ENCODE peak calls at places on chromosomes 6 and 20, in nine cellular contexts. One of them, this sample, is unnamed.

GRCh38 chr6:18601515-18602035 is 214.4 kb downstream of the RNF144B start:
- DNase-seq in NAMALWA: no peak
- DNase-seq in AG20443: no peak
- DNase-seq in posterior cingulate gyrus: peak
- DNase-seq in NCI-H774: no peak
- DNase-seq in H4: no peak
- DNase-seq in activated T-helper 2 cell treated with anti-CD3 and anti-CD28 coated beads, Interferon-gamma antibody, Interleukin-2, Interleukin-4, amounts not matched to agents 10 μg/mL and 5 μg/mL and 100 μg/mL, durations not matched to agents 14 hours and 24 hours and 36 hours: no peak
- DNase-seq in AML-193: no peak
- DNase-seq in astrocyte of the spinal cord: no peak
- DNase-seq in this sample: no peak

GRCh38 chr6:40312213-40313015 is 274.8 kb downstream of the LRFN2 start:
- DNase-seq in NAMALWA: no peak
- DNase-seq in AG20443: no peak
- DNase-seq in posterior cingulate gyrus: peak
- DNase-seq in NCI-H774: no peak
- DNase-seq in H4: no peak
- DNase-seq in activated T-helper 2 cell treated with anti-CD3 and anti-CD28 coated beads, Interferon-gamma antibody, Interleukin-2, Interleukin-4, amounts not matched to agents 10 μg/mL and 5 μg/mL and 100 μg/mL, durations not matched to agents 14 hours and 24 hours and 36 hours: no peak
- DNase-seq in AML-193: no peak
- DNase-seq in astrocyte of the spinal cord: no peak
- DNase-seq in this sample: no peak

GRCh38 chr20:50487397-50487796 is 22.8 kb upstream of the PTPN1 start:
- DNase-seq in NAMALWA: no peak
- DNase-seq in AG20443: no peak
- DNase-seq in posterior cingulate gyrus: no peak
- DNase-seq in NCI-H774: no peak
- DNase-seq in H4: no peak
- DNase-seq in activated T-helper 2 cell treated with anti-CD3 and anti-CD28 coated beads, Interferon-gamma antibody, Interleukin-2, Interleukin-4, amounts not matched to agents 10 μg/mL and 5 μg/mL and 100 μg/mL, durations not matched to agents 14 hours and 24 hours and 36 hours: peak
- DNase-seq in AML-193: no peak
- DNase-seq in astrocyte of the spinal cord: no peak
- DNase-seq in this sample: no peak

GRCh38 chr20:62376112-62377063 is 9.3 kb upstream of the LAMA5 start:
- DNase-seq in NAMALWA: no peak
- DNase-seq in AG20443: peak
- DNase-seq in posterior cingulate gyrus: no peak
- DNase-seq in NCI-H774: no peak
- DNase-seq in H4: no peak
- DNase-seq in activated T-helper 2 cell treated with anti-CD3 and anti-CD28 coated beads, Interferon-gamma antibody, Interleukin-2, Interleukin-4, amounts not matched to agents 10 μg/mL and 5 μg/mL and 100 μg/mL, durations not matched to agents 14 hours and 24 hours and 36 hours: no peak
- DNase-seq in AML-193: no peak
- DNase-seq in astrocyte of the spinal cord: no peak
- DNase-seq in this sample: no peak

GRCh38 chr6:26414281-26414680 is 12.2 kb downstream of the BTN3A1 start:
- DNase-seq in NAMALWA: peak
- DNase-seq in AG20443: no peak
- DNase-seq in posterior cingulate gyrus: no peak
- DNase-seq in NCI-H774: no peak
- DNase-seq in H4: no peak
- DNase-seq in activated T-helper 2 cell treated with anti-CD3 and anti-CD28 coated beads, Interferon-gamma antibody, Interleukin-2, Interleukin-4, amounts not matched to agents 10 μg/mL and 5 μg/mL and 100 μg/mL, durations not matched to agents 14 hours and 24 hours and 36 hours: no peak
- DNase-seq in AML-193: no peak
- DNase-seq in astrocyte of the spinal cord: no peak
- DNase-seq in this sample: no peak

GRCh38 chr6:140979642-140980091 is 1153.1 kb upstream of the GJE1 start:
- DNase-seq in NAMALWA: no peak
- DNase-seq in AG20443: peak
- DNase-seq in posterior cingulate gyrus: peak
- DNase-seq in NCI-H774: no peak
- DNase-seq in H4: no peak
- DNase-seq in activated T-helper 2 cell treated with anti-CD3 and anti-CD28 coated beads, Interferon-gamma antibody, Interleukin-2, Interleukin-4, amounts not matched to agents 10 μg/mL and 5 μg/mL and 100 μg/mL, durations not matched to agents 14 hours and 24 hours and 36 hours: no peak
- DNase-seq in AML-193: no peak
- DNase-seq in astrocyte of the spinal cord: peak
- DNase-seq in this sample: peak

GRCh38 chr6:111487656-111488055 is 4.6 kb upstream of the REV3L start:
- DNase-seq in NAMALWA: peak
- DNase-seq in AG20443: peak
- DNase-seq in posterior cingulate gyrus: no peak
- DNase-seq in NCI-H774: no peak
- DNase-seq in H4: no peak
- DNase-seq in activated T-helper 2 cell treated with anti-CD3 and anti-CD28 coated beads, Interferon-gamma antibody, Interleukin-2, Interleukin-4, amounts not matched to agents 10 μg/mL and 5 μg/mL and 100 μg/mL, durations not matched to agents 14 hours and 24 hours and 36 hours: no peak
- DNase-seq in AML-193: peak
- DNase-seq in astrocyte of the spinal cord: peak
- DNase-seq in this sample: no peak

GRCh38 chr6:41302638-41303037 is 16.2 kb upstream of the TREM1 start:
- DNase-seq in NAMALWA: peak
- DNase-seq in AG20443: no peak
- DNase-seq in posterior cingulate gyrus: no peak
- DNase-seq in NCI-H774: no peak
- DNase-seq in H4: no peak
- DNase-seq in activated T-helper 2 cell treated with anti-CD3 and anti-CD28 coated beads, Interferon-gamma antibody, Interleukin-2, Interleukin-4, amounts not matched to agents 10 μg/mL and 5 μg/mL and 100 μg/mL, durations not matched to agents 14 hours and 24 hours and 36 hours: no peak
- DNase-seq in AML-193: peak
- DNase-seq in astrocyte of the spinal cord: no peak
- DNase-seq in this sample: no peak

GRCh38 chr20:51366155-51366886 is 176.2 kb downstream of the NFATC2 start:
- DNase-seq in NAMALWA: no peak
- DNase-seq in AG20443: peak
- DNase-seq in posterior cingulate gyrus: no peak
- DNase-seq in NCI-H774: no peak
- DNase-seq in H4: peak
- DNase-seq in activated T-helper 2 cell treated with anti-CD3 and anti-CD28 coated beads, Interferon-gamma antibody, Interleukin-2, Interleukin-4, amounts not matched to agents 10 μg/mL and 5 μg/mL and 100 μg/mL, durations not matched to agents 14 hours and 24 hours and 36 hours: no peak
- DNase-seq in AML-193: no peak
- DNase-seq in astrocyte of the spinal cord: peak
- DNase-seq in this sample: peak

GRCh38 chr20:43492101-43492500 is 15.4 kb upstream of the L3MBTL1 start:
- DNase-seq in NAMALWA: no peak
- DNase-seq in AG20443: no peak
- DNase-seq in posterior cingulate gyrus: no peak
- DNase-seq in NCI-H774: no peak
- DNase-seq in H4: peak
- DNase-seq in activated T-helper 2 cell treated with anti-CD3 and anti-CD28 coated beads, Interferon-gamma antibody, Interleukin-2, Interleukin-4, amounts not matched to agents 10 μg/mL and 5 μg/mL and 100 μg/mL, durations not matched to agents 14 hours and 24 hours and 36 hours: no peak
- DNase-seq in AML-193: no peak
- DNase-seq in astrocyte of the spinal cord: no peak
- DNase-seq in this sample: no peak

GRCh38 chr6:57432162-57432561 is 114.7 kb downstream of the PRIM2 start:
- DNase-seq in NAMALWA: no peak
- DNase-seq in AG20443: peak
- DNase-seq in posterior cingulate gyrus: no peak
- DNase-seq in NCI-H774: no peak
- DNase-seq in H4: no peak
- DNase-seq in activated T-helper 2 cell treated with anti-CD3 and anti-CD28 coated beads, Interferon-gamma antibody, Interleukin-2, Interleukin-4, amounts not matched to agents 10 μg/mL and 5 μg/mL and 100 μg/mL, durations not matched to agents 14 hours and 24 hours and 36 hours: no peak
- DNase-seq in AML-193: peak
- DNase-seq in astrocyte of the spinal cord: peak
- DNase-seq in this sample: no peak

GRCh38 chr6:132728616-132729015 is 14.8 kb upstream of the VNN1 start:
- DNase-seq in NAMALWA: peak
- DNase-seq in AG20443: no peak
- DNase-seq in posterior cingulate gyrus: no peak
- DNase-seq in NCI-H774: no peak
- DNase-seq in H4: no peak
- DNase-seq in activated T-helper 2 cell treated with anti-CD3 and anti-CD28 coated beads, Interferon-gamma antibody, Interleukin-2, Interleukin-4, amounts not matched to agents 10 μg/mL and 5 μg/mL and 100 μg/mL, durations not matched to agents 14 hours and 24 hours and 36 hours: no peak
- DNase-seq in AML-193: no peak
- DNase-seq in astrocyte of the spinal cord: no peak
- DNase-seq in this sample: no peak

GRCh38 chr6:52503853-52504777 is 72.7 kb downstream of the TRAM2 start:
- DNase-seq in NAMALWA: no peak
- DNase-seq in AG20443: peak
- DNase-seq in posterior cingulate gyrus: no peak
- DNase-seq in NCI-H774: peak
- DNase-seq in H4: peak
- DNase-seq in activated T-helper 2 cell treated with anti-CD3 and anti-CD28 coated beads, Interferon-gamma antibody, Interleukin-2, Interleukin-4, amounts not matched to agents 10 μg/mL and 5 μg/mL and 100 μg/mL, durations not matched to agents 14 hours and 24 hours and 36 hours: no peak
- DNase-seq in AML-193: no peak
- DNase-seq in astrocyte of the spinal cord: peak
- DNase-seq in this sample: peak

GRCh38 chr6:157681041-157681650 is 141.9 kb upstream of the SNX9 start:
- DNase-seq in NAMALWA: no peak
- DNase-seq in AG20443: no peak
- DNase-seq in posterior cingulate gyrus: no peak
- DNase-seq in NCI-H774: no peak
- DNase-seq in H4: no peak
- DNase-seq in activated T-helper 2 cell treated with anti-CD3 and anti-CD28 coated beads, Interferon-gamma antibody, Interleukin-2, Interleukin-4, amounts not matched to agents 10 μg/mL and 5 μg/mL and 100 μg/mL, durations not matched to agents 14 hours and 24 hours and 36 hours: no peak
- DNase-seq in AML-193: no peak
- DNase-seq in astrocyte of the spinal cord: no peak
- DNase-seq in this sample: no peak

GRCh38 chr20:24672886-24673677 is 203.7 kb downstream of the SYNDIG1 start:
- DNase-seq in NAMALWA: no peak
- DNase-seq in AG20443: peak
- DNase-seq in posterior cingulate gyrus: peak
- DNase-seq in NCI-H774: no peak
- DNase-seq in H4: peak
- DNase-seq in activated T-helper 2 cell treated with anti-CD3 and anti-CD28 coated beads, Interferon-gamma antibody, Interleukin-2, Interleukin-4, amounts not matched to agents 10 μg/mL and 5 μg/mL and 100 μg/mL, durations not matched to agents 14 hours and 24 hours and 36 hours: no peak
- DNase-seq in AML-193: no peak
- DNase-seq in astrocyte of the spinal cord: peak
- DNase-seq in this sample: no peak

GRCh38 chr6:113094781-113095180 is 747.7 kb downstream of the RFPL4B start:
- DNase-seq in NAMALWA: no peak
- DNase-seq in AG20443: no peak
- DNase-seq in posterior cingulate gyrus: no peak
- DNase-seq in NCI-H774: no peak
- DNase-seq in H4: no peak
- DNase-seq in activated T-helper 2 cell treated with anti-CD3 and anti-CD28 coated beads, Interferon-gamma antibody, Interleukin-2, Interleukin-4, amounts not matched to agents 10 μg/mL and 5 μg/mL and 100 μg/mL, durations not matched to agents 14 hours and 24 hours and 36 hours: no peak
- DNase-seq in AML-193: no peak
- DNase-seq in astrocyte of the spinal cord: peak
- DNase-seq in this sample: no peak

GRCh38 chr6:79048611-79049010 is 29.4 kb downstream of the PHIP start:
- DNase-seq in NAMALWA: peak
- DNase-seq in AG20443: peak
- DNase-seq in posterior cingulate gyrus: no peak
- DNase-seq in NCI-H774: no peak
- DNase-seq in H4: peak
- DNase-seq in activated T-helper 2 cell treated with anti-CD3 and anti-CD28 coated beads, Interferon-gamma antibody, Interleukin-2, Interleukin-4, amounts not matched to agents 10 μg/mL and 5 μg/mL and 100 μg/mL, durations not matched to agents 14 hours and 24 hours and 36 hours: no peak
- DNase-seq in AML-193: peak
- DNase-seq in astrocyte of the spinal cord: peak
- DNase-seq in this sample: no peak

GRCh38 chr20:38723069-38723981 is 961 bp upstream of the SLC32A1 start:
- DNase-seq in NAMALWA: no peak
- DNase-seq in AG20443: no peak
- DNase-seq in posterior cingulate gyrus: no peak
- DNase-seq in NCI-H774: no peak
- DNase-seq in H4: peak
- DNase-seq in activated T-helper 2 cell treated with anti-CD3 and anti-CD28 coated beads, Interferon-gamma antibody, Interleukin-2, Interleukin-4, amounts not matched to agents 10 μg/mL and 5 μg/mL and 100 μg/mL, durations not matched to agents 14 hours and 24 hours and 36 hours: no peak
- DNase-seq in AML-193: no peak
- DNase-seq in astrocyte of the spinal cord: no peak
- DNase-seq in this sample: no peak

GRCh38 chr6:8589941-8590676 is 154.8 kb upstream of the SLC35B3 start:
- DNase-seq in NAMALWA: peak
- DNase-seq in AG20443: no peak
- DNase-seq in posterior cingulate gyrus: no peak
- DNase-seq in NCI-H774: no peak
- DNase-seq in H4: peak
- DNase-seq in activated T-helper 2 cell treated with anti-CD3 and anti-CD28 coated beads, Interferon-gamma antibody, Interleukin-2, Interleukin-4, amounts not matched to agents 10 μg/mL and 5 μg/mL and 100 μg/mL, durations not matched to agents 14 hours and 24 hours and 36 hours: no peak
- DNase-seq in AML-193: no peak
- DNase-seq in astrocyte of the spinal cord: no peak
- DNase-seq in this sample: no peak

GRCh38 chr6:96766769-96767168 is 70.5 kb downstream of the GPR63 start:
- DNase-seq in NAMALWA: no peak
- DNase-seq in AG20443: no peak
- DNase-seq in posterior cingulate gyrus: no peak
- DNase-seq in NCI-H774: no peak
- DNase-seq in H4: no peak
- DNase-seq in activated T-helper 2 cell treated with anti-CD3 and anti-CD28 coated beads, Interferon-gamma antibody, Interleukin-2, Interleukin-4, amounts not matched to agents 10 μg/mL and 5 μg/mL and 100 μg/mL, durations not matched to agents 14 hours and 24 hours and 36 hours: no peak
- DNase-seq in AML-193: no peak
- DNase-seq in astrocyte of the spinal cord: no peak
- DNase-seq in this sample: no peak

GRCh38 chr6:147508073-147508870 is at the start of gene SAMD5:
- DNase-seq in NAMALWA: no peak
- DNase-seq in AG20443: peak
- DNase-seq in posterior cingulate gyrus: peak
- DNase-seq in NCI-H774: peak
- DNase-seq in H4: peak
- DNase-seq in activated T-helper 2 cell treated with anti-CD3 and anti-CD28 coated beads, Interferon-gamma antibody, Interleukin-2, Interleukin-4, amounts not matched to agents 10 μg/mL and 5 μg/mL and 100 μg/mL, durations not matched to agents 14 hours and 24 hours and 36 hours: no peak
- DNase-seq in AML-193: no peak
- DNase-seq in astrocyte of the spinal cord: peak
- DNase-seq in this sample: peak

GRCh38 chr20:53576195-53576580 is 17.5 kb downstream of the ZNF217 start:
- DNase-seq in NAMALWA: no peak
- DNase-seq in AG20443: no peak
- DNase-seq in posterior cingulate gyrus: no peak
- DNase-seq in NCI-H774: no peak
- DNase-seq in H4: no peak
- DNase-seq in activated T-helper 2 cell treated with anti-CD3 and anti-CD28 coated beads, Interferon-gamma antibody, Interleukin-2, Interleukin-4, amounts not matched to agents 10 μg/mL and 5 μg/mL and 100 μg/mL, durations not matched to agents 14 hours and 24 hours and 36 hours: no peak
- DNase-seq in AML-193: no peak
- DNase-seq in astrocyte of the spinal cord: no peak
- DNase-seq in this sample: no peak

GRCh38 chr20:11919046-11919445 is 1.4 kb downstream of the BTBD3 start:
- DNase-seq in NAMALWA: peak
- DNase-seq in AG20443: no peak
- DNase-seq in posterior cingulate gyrus: peak
- DNase-seq in NCI-H774: peak
- DNase-seq in H4: no peak
- DNase-seq in activated T-helper 2 cell treated with anti-CD3 and anti-CD28 coated beads, Interferon-gamma antibody, Interleukin-2, Interleukin-4, amounts not matched to agents 10 μg/mL and 5 μg/mL and 100 μg/mL, durations not matched to agents 14 hours and 24 hours and 36 hours: no peak
- DNase-seq in AML-193: no peak
- DNase-seq in astrocyte of the spinal cord: peak
- DNase-seq in this sample: no peak

GRCh38 chr6:2028457-2029038 is 216.9 kb downstream of the GMDS start:
- DNase-seq in NAMALWA: peak
- DNase-seq in AG20443: no peak
- DNase-seq in posterior cingulate gyrus: no peak
- DNase-seq in NCI-H774: peak
- DNase-seq in H4: no peak
- DNase-seq in activated T-helper 2 cell treated with anti-CD3 and anti-CD28 coated beads, Interferon-gamma antibody, Interleukin-2, Interleukin-4, amounts not matched to agents 10 μg/mL and 5 μg/mL and 100 μg/mL, durations not matched to agents 14 hours and 24 hours and 36 hours: no peak
- DNase-seq in AML-193: peak
- DNase-seq in astrocyte of the spinal cord: no peak
- DNase-seq in this sample: no peak

GRCh38 chr6:33960345-33961313 is 156.8 kb upstream of the MLN start:
- DNase-seq in NAMALWA: no peak
- DNase-seq in AG20443: no peak
- DNase-seq in posterior cingulate gyrus: peak
- DNase-seq in NCI-H774: no peak
- DNase-seq in H4: no peak
- DNase-seq in activated T-helper 2 cell treated with anti-CD3 and anti-CD28 coated beads, Interferon-gamma antibody, Interleukin-2, Interleukin-4, amounts not matched to agents 10 μg/mL and 5 μg/mL and 100 μg/mL, durations not matched to agents 14 hours and 24 hours and 36 hours: no peak
- DNase-seq in AML-193: no peak
- DNase-seq in astrocyte of the spinal cord: no peak
- DNase-seq in this sample: no peak

GRCh38 chr6:139686308-139686707 is 311.9 kb upstream of the CITED2 start:
- DNase-seq in NAMALWA: no peak
- DNase-seq in AG20443: peak
- DNase-seq in posterior cingulate gyrus: no peak
- DNase-seq in NCI-H774: no peak
- DNase-seq in H4: no peak
- DNase-seq in activated T-helper 2 cell treated with anti-CD3 and anti-CD28 coated beads, Interferon-gamma antibody, Interleukin-2, Interleukin-4, amounts not matched to agents 10 μg/mL and 5 μg/mL and 100 μg/mL, durations not matched to agents 14 hours and 24 hours and 36 hours: no peak
- DNase-seq in AML-193: no peak
- DNase-seq in astrocyte of the spinal cord: no peak
- DNase-seq in this sample: no peak

GRCh38 chr20:36644713-36645109 is 1.3 kb downstream of the SLA2 start:
- DNase-seq in NAMALWA: no peak
- DNase-seq in AG20443: peak
- DNase-seq in posterior cingulate gyrus: no peak
- DNase-seq in NCI-H774: no peak
- DNase-seq in H4: no peak
- DNase-seq in activated T-helper 2 cell treated with anti-CD3 and anti-CD28 coated beads, Interferon-gamma antibody, Interleukin-2, Interleukin-4, amounts not matched to agents 10 μg/mL and 5 μg/mL and 100 μg/mL, durations not matched to agents 14 hours and 24 hours and 36 hours: no peak
- DNase-seq in AML-193: no peak
- DNase-seq in astrocyte of the spinal cord: no peak
- DNase-seq in this sample: no peak

GRCh38 chr6:153104220-153104619 is 26.9 kb downstream of the RGS17 start:
- DNase-seq in NAMALWA: no peak
- DNase-seq in AG20443: no peak
- DNase-seq in posterior cingulate gyrus: no peak
- DNase-seq in NCI-H774: no peak
- DNase-seq in H4: no peak
- DNase-seq in activated T-helper 2 cell treated with anti-CD3 and anti-CD28 coated beads, Interferon-gamma antibody, Interleukin-2, Interleukin-4, amounts not matched to agents 10 μg/mL and 5 μg/mL and 100 μg/mL, durations not matched to agents 14 hours and 24 hours and 36 hours: no peak
- DNase-seq in AML-193: no peak
- DNase-seq in astrocyte of the spinal cord: peak
- DNase-seq in this sample: no peak

GRCh38 chr6:119479860-119480655 is 130.5 kb upstream of the MAN1A1 start:
- DNase-seq in NAMALWA: no peak
- DNase-seq in AG20443: peak
- DNase-seq in posterior cingulate gyrus: no peak
- DNase-seq in NCI-H774: no peak
- DNase-seq in H4: no peak
- DNase-seq in activated T-helper 2 cell treated with anti-CD3 and anti-CD28 coated beads, Interferon-gamma antibody, Interleukin-2, Interleukin-4, amounts not matched to agents 10 μg/mL and 5 μg/mL and 100 μg/mL, durations not matched to agents 14 hours and 24 hours and 36 hours: no peak
- DNase-seq in AML-193: peak
- DNase-seq in astrocyte of the spinal cord: peak
- DNase-seq in this sample: no peak

GRCh38 chr6:100464910-100465700 is at the start of gene SIM1:
- DNase-seq in NAMALWA: no peak
- DNase-seq in AG20443: peak
- DNase-seq in posterior cingulate gyrus: no peak
- DNase-seq in NCI-H774: peak
- DNase-seq in H4: no peak
- DNase-seq in activated T-helper 2 cell treated with anti-CD3 and anti-CD28 coated beads, Interferon-gamma antibody, Interleukin-2, Interleukin-4, amounts not matched to agents 10 μg/mL and 5 μg/mL and 100 μg/mL, durations not matched to agents 14 hours and 24 hours and 36 hours: no peak
- DNase-seq in AML-193: no peak
- DNase-seq in astrocyte of the spinal cord: peak
- DNase-seq in this sample: no peak